ENCODE peak calls at places on chromosome 13, in four cellular contexts. One of them, this sample, is unnamed.

GRCh38 chr13:24894277-24894971 is 130.5 kb downstream of the RNF17 start:
- DNase-seq in ELR: no peak
- DNase-seq in fibroblast of mammary gland: no peak
- DNase-seq in NCI-H2081: no peak
- DNase-seq in this sample: no peak

GRCh38 chr13:21402586-21403307 is 56.4 kb downstream of the ZDHHC20 start:
- DNase-seq in fibroblast of mammary gland: peak; percentile 73
- DNase-seq in ELR: peak; percentile 65
- DNase-seq in NCI-H2081: no peak
- DNase-seq in this sample: peak; percentile 13

GRCh38 chr13:67101730-67102467 is 128.2 kb downstream of the PCDH9 start:
- DNase-seq in NCI-H2081: no peak
- DNase-seq in ELR: no peak
- DNase-seq in fibroblast of mammary gland: no peak
- DNase-seq in this sample: no peak

GRCh38 chr13:45873491-45874360 is 22.2 kb upstream of the SIAH3 start:
- DNase-seq in ELR: peak; percentile 74
- DNase-seq in fibroblast of mammary gland: peak; percentile 15
- DNase-seq in NCI-H2081: no peak
- DNase-seq in this sample: no peak

GRCh38 chr13:40539954-40540706 is 126.3 kb downstream of the FOXO1 start:
- DNase-seq in ELR: peak; percentile 75
- DNase-seq in fibroblast of mammary gland: peak; percentile 78
- DNase-seq in NCI-H2081: no peak
- DNase-seq in this sample: no peak

GRCh38 chr13:112869202-112870061 is 99.6 kb upstream of the MCF2L start:
- DNase-seq in ELR: no peak
- DNase-seq in NCI-H2081: no peak
- DNase-seq in fibroblast of mammary gland: no peak
- DNase-seq in this sample: no peak

GRCh38 chr13:109274188-109274821 is 512.1 kb downstream of the IRS2 start:
- DNase-seq in fibroblast of mammary gland: peak; percentile 94
- DNase-seq in ELR: peak; percentile 83
- DNase-seq in NCI-H2081: no peak
- DNase-seq in this sample: no peak

GRCh38 chr13:21137696-21138095 is 38.7 kb downstream of the SKA3 start:
- DNase-seq in fibroblast of mammary gland: peak; percentile 76
- DNase-seq in NCI-H2081: no peak
- DNase-seq in ELR: peak; percentile 85
- DNase-seq in this sample: no peak

GRCh38 chr13:51249767-51250741 is 27.9 kb downstream of the FAM124A start:
- DNase-seq in fibroblast of mammary gland: no peak
- DNase-seq in ELR: peak; percentile 22
- DNase-seq in NCI-H2081: no peak
- DNase-seq in this sample: no peak

GRCh38 chr13:39111145-39111544 is 72.9 kb downstream of the NHLRC3 start:
- DNase-seq in fibroblast of mammary gland: no peak
- DNase-seq in ELR: no peak
- DNase-seq in NCI-H2081: no peak
- DNase-seq in this sample: no peak

GRCh38 chr13:32846020-32846451 is 170.2 kb upstream of the KL start:
- DNase-seq in ELR: no peak
- DNase-seq in NCI-H2081: peak; percentile 9
- DNase-seq in fibroblast of mammary gland: no peak
- DNase-seq in this sample: peak; percentile 14

GRCh38 chr13:91184244-91184926 is 163.1 kb upstream of the MIR17HG start:
- DNase-seq in NCI-H2081: no peak
- DNase-seq in fibroblast of mammary gland: no peak
- DNase-seq in ELR: peak; percentile 8
- DNase-seq in this sample: no peak

GRCh38 chr13:103803349-103803748 is 737.1 kb upstream of the SLC10A2 start:
- DNase-seq in ELR: no peak
- DNase-seq in fibroblast of mammary gland: no peak
- DNase-seq in NCI-H2081: no peak
- DNase-seq in this sample: no peak

GRCh38 chr13:82976499-82976898 is 905.8 kb downstream of the SLITRK1 start:
- DNase-seq in fibroblast of mammary gland: peak; percentile 5
- DNase-seq in NCI-H2081: no peak
- DNase-seq in ELR: peak; percentile 28
- DNase-seq in this sample: no peak

GRCh38 chr13:80374453-80374852 is 33.5 kb upstream of the SPRY2 start:
- DNase-seq in NCI-H2081: no peak
- DNase-seq in ELR: no peak
- DNase-seq in fibroblast of mammary gland: no peak
- DNase-seq in this sample: no peak

GRCh38 chr13:19817106-19817505 is 34.4 kb upstream of the PSPC1 start:
- DNase-seq in NCI-H2081: no peak
- DNase-seq in fibroblast of mammary gland: no peak
- DNase-seq in ELR: no peak
- DNase-seq in this sample: no peak